ENCODE peak calls at places on chromosomes 2 and 18, in four cellular contexts. One of them, this sample, is unnamed. For H3K9me3, the result is how much of the 10 kb centered on the place peaks cover.

GRCh38 chr2:53877556-53877955 is 17.8 kb upstream of the GPR75 start:
- DNase-seq in K562: no peak
- DNase-seq in heart left ventricle: no peak
- DNase-seq in endothelial cell of umbilical vein: no peak
- DNase-seq in this sample: no peak

GRCh38 chr2:239264838-239265651 is 135.8 kb downstream of the HDAC4 start:
- DNase-seq in K562: peak
- DNase-seq in heart left ventricle: peak
- DNase-seq in endothelial cell of umbilical vein: no peak
- DNase-seq in this sample: no peak

GRCh38 chr2:85132392-85132791 is 800 bp upstream of the TCF7L1 start:
- DNase-seq in K562: no peak
- DNase-seq in heart left ventricle: no peak
- DNase-seq in endothelial cell of umbilical vein: no peak
- DNase-seq in this sample: peak

GRCh38 chr2:71526975-71527374 is 73.6 kb downstream of the DYSF start:
- DNase-seq in K562: no peak
- DNase-seq in heart left ventricle: no peak
- DNase-seq in endothelial cell of umbilical vein: no peak
- DNase-seq in this sample: no peak

GRCh38 chr2:71605173-71605641 is 151.8 kb downstream of the DYSF start:
- DNase-seq in K562: no peak
- DNase-seq in heart left ventricle: peak
- DNase-seq in endothelial cell of umbilical vein: peak
- DNase-seq in this sample: no peak

GRCh38 chr2:111209045-111209514 is 88.4 kb downstream of the BCL2L11 start:
- DNase-seq in K562: no peak
- DNase-seq in heart left ventricle: no peak
- DNase-seq in endothelial cell of umbilical vein: no peak
- DNase-seq in this sample: no peak

GRCh38 chr18:58541789-58542425 is 87.0 kb downstream of the ALPK2 start:
- DNase-seq in K562: no peak
- DNase-seq in heart left ventricle: no peak
- DNase-seq in endothelial cell of umbilical vein: peak
- DNase-seq in this sample: no peak

GRCh38 chr2:109376796-109377495 is 236.8 kb downstream of the SEPTIN10 start:
- DNase-seq in K562: no peak
- DNase-seq in heart left ventricle: no peak
- DNase-seq in endothelial cell of umbilical vein: no peak
- DNase-seq in this sample: no peak

GRCh38 chr2:188975497-188976102 is 1.4 kb downstream of the COL3A1 start:
- DNase-seq in K562: peak
- DNase-seq in heart left ventricle: peak
- DNase-seq in endothelial cell of umbilical vein: no peak
- DNase-seq in this sample: peak

GRCh38 chr2:28377984-28378678 is 14.5 kb upstream of the FOSL2 start:
- DNase-seq in K562: no peak
- DNase-seq in heart left ventricle: no peak
- DNase-seq in endothelial cell of umbilical vein: no peak
- DNase-seq in this sample: peak

GRCh38 chr2:39640107-39640506 is 25.6 kb upstream of the TMEM178A start:
- DNase-seq in K562: no peak
- DNase-seq in heart left ventricle: peak
- DNase-seq in endothelial cell of umbilical vein: no peak
- DNase-seq in this sample: no peak

GRCh38 chr2:226618875-226619605 is 180.6 kb downstream of the IRS1 start:
- DNase-seq in K562: no peak
- DNase-seq in heart left ventricle: no peak
- DNase-seq in endothelial cell of umbilical vein: peak
- DNase-seq in this sample: no peak

GRCh38 chr2:201129044-201129505 is 13.1 kb downstream of the CFLAR start:
- DNase-seq in K562: no peak
- DNase-seq in heart left ventricle: no peak
- DNase-seq in endothelial cell of umbilical vein: peak
- DNase-seq in this sample: peak

GRCh38 chr2:201126308-201127127 is 10.6 kb downstream of the CFLAR start:
- DNase-seq in K562: no peak
- DNase-seq in heart left ventricle: no peak
- DNase-seq in endothelial cell of umbilical vein: peak
- DNase-seq in this sample: no peak

GRCh38 chr2:201130524-201131186 is 14.7 kb downstream of the CFLAR start:
- DNase-seq in K562: peak
- DNase-seq in heart left ventricle: no peak
- DNase-seq in endothelial cell of umbilical vein: peak
- DNase-seq in this sample: no peak

GRCh38 chr2:201127128-201127521 is 11.2 kb downstream of the CFLAR start:
- DNase-seq in K562: no peak
- DNase-seq in heart left ventricle: no peak
- DNase-seq in endothelial cell of umbilical vein: no peak
- DNase-seq in this sample: no peak

GRCh38 chr2:201127570-201127969 is 11.6 kb downstream of the CFLAR start:
- DNase-seq in K562: no peak
- DNase-seq in heart left ventricle: peak
- DNase-seq in endothelial cell of umbilical vein: peak
- DNase-seq in this sample: no peak
- TF ChIP-seq POLR2A in K562: no peak
- TF ChIP-seq POLR2A in heart left ventricle: peak
- TF ChIP-seq POLR2A in endothelial cell of umbilical vein: peak
- TF ChIP-seq POLR2A in this sample: no peak

DNA sequence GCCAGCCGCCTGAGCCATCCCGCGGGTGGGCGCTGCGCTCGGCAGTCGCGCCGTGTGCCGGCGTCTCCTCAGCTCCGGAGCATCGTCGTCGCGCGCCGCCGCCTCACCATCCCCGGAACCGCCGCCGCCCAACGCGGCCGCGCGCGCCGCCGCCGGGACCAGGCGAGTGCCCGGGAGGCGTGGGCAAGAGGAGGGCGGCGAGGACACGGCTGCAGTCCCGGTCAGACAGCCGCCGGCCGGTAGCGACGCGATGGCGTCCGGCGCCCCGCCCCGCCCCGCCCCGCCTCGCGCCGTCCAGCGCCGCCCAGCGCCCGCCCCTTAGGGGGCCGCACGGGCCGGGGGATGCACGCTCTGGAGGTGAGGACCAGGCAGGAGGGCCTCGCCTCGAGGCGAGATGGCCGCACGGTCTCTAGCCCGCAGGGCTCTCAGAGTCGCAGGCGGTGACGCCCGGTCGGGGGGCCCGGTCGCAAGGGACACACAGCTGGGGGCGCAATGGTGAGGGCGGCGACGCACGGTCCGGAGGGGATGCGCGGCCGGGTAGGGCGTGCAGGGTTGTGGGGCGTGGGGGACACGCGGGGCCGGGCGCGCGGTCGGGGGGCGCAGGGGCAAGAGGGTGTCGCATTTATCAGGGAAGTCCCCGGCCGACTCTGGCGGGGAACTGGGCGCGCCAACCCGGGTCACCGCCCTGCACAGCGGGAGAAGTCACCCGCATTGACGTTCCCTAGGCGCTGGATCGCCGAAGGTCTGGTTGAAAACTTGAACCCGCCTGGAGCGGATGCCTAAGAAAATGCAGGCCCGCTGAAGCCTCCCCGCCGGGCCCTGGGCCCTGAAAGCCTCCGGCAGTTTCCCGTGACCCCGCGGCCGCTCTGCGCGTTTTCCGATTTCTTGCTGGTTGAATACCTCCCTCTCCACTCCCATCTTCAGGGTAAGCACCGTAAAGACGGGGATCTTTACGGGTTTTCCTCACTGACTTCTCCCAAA is at the start of gene SPIRE1:
- DNase-seq in K562: peak
- DNase-seq in heart left ventricle: peak
- DNase-seq in endothelial cell of umbilical vein: peak
- DNase-seq in this sample: peak
- TF ChIP-seq CTCF in K562: no peak
- TF ChIP-seq CTCF in heart left ventricle: peak
- TF ChIP-seq CTCF in endothelial cell of umbilical vein: no peak
- TF ChIP-seq CTCF in this sample: no peak

DNA sequence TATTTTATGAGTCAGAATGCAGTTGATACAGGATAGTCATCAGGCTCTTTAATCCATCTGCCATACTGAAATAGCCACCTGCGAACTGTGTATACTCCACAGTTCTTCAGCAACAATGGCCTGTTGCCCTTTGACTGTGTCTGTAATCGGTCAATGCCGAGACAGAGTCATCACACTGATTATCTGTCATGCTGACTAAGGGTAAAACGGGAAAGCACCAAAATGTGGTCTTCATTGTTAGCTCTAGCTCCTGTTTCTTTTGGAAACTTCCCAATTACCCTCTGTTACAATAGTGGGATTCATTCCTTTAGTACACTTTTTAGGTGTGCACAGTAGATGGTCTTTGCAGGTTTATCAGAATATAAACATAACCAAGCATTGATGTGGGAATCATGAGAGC is 871.7 kb downstream of the DPP10 start:
- DNase-seq in K562: no peak
- DNase-seq in heart left ventricle: no peak
- DNase-seq in endothelial cell of umbilical vein: no peak
- DNase-seq in this sample: no peak
- H3K9me3 ChIP-seq in K562: under half
- H3K9me3 ChIP-seq in heart left ventricle: under half
- H3K9me3 ChIP-seq in endothelial cell of umbilical vein: under half
- H3K9me3 ChIP-seq in this sample: under half

GRCh38 chr2:218964041-218964771 is 4.7 kb downstream of the CDK5R2 start:
- DNase-seq in K562: peak
- DNase-seq in heart left ventricle: no peak
- DNase-seq in endothelial cell of umbilical vein: no peak
- DNase-seq in this sample: peak
- TF ChIP-seq POLR2A in K562: no peak
- TF ChIP-seq POLR2A in heart left ventricle: no peak
- TF ChIP-seq POLR2A in endothelial cell of umbilical vein: no peak
- TF ChIP-seq POLR2A in this sample: no peak